ENCODE peak calls at places on chromosomes 5 and 9, in seven cellular contexts. S, J, Z, H, L, G and W are unnamed samples.

GRCh38 chr9:75170898-75171360 is 82.6 kb downstream of the OSTF1 start:
- DNase-seq in S (no peak), J (peak), Z (no peak), H (peak), L (no peak), G (no peak), W (no peak)

GRCh38 chr5:132150565-132150964 is 77.0 kb downstream of the CSF2 start:
- DNase-seq in S (no peak), J (no peak), Z (no peak), H (no peak), L (no peak), G (no peak), W (no peak)

GRCh38 chr9:3963266-3964019 is 336.4 kb downstream of the GLIS3 start:
- DNase-seq in S (no peak), J (peak), Z (no peak), H (peak), L (peak), G (no peak), W (peak)

GRCh38 chr5:137743031-137743640 is 7.2 kb upstream of the KLHL3 start:
- DNase-seq in S (peak), J (peak), Z (peak), H (peak), L (peak), G (peak), W (peak)

GRCh38 chr5:96080557-96080956 is 118.9 kb upstream of the ELL2 start:
- DNase-seq in S (no peak), J (no peak), Z (no peak), H (peak), L (no peak), G (no peak), W (peak)

GRCh38 chr5:61245486-61245885 is 83.2 kb upstream of the SMIM15 start:
- DNase-seq in S (no peak), J (no peak), Z (no peak), H (peak), L (no peak), G (no peak), W (peak)

GRCh38 chr9:111013250-111013649 is 25.0 kb downstream of the LPAR1 start:
- DNase-seq in S (no peak), J (no peak), Z (no peak), H (no peak), L (no peak), G (no peak), W (no peak)

GRCh38 chr9:133945977-133946753 is 46.0 kb downstream of the VAV2 start:
- DNase-seq in S (no peak), J (no peak), Z (no peak), H (no peak), L (no peak), G (no peak), W (no peak)

GRCh38 chr5:41610402-41610801 is 100.0 kb upstream of the PLCXD3 start:
- DNase-seq in S (no peak), J (no peak), Z (no peak), H (no peak), L (no peak), G (no peak), W (no peak)

GRCh38 chr9:72954431-72955420 is 1.9 kb upstream of the ALDH1A1 start:
- DNase-seq in S (no peak), J (no peak), Z (no peak), H (no peak), L (peak), G (no peak), W (peak)

GRCh38 chr9:20854444-20854843 is 170.4 kb downstream of the FOCAD start:
- DNase-seq in S (no peak), J (no peak), Z (no peak), H (peak), L (no peak), G (no peak), W (peak)

GRCh38 chr5:110751902-110752762 is 13.3 kb downstream of the SLC25A46 start:
- DNase-seq in S (peak), J (no peak), Z (peak), H (peak), L (no peak), G (no peak), W (no peak)

GRCh38 chr9:70746760-70747159 is 332.3 kb upstream of the KLF9 start:
- DNase-seq in S (no peak), J (no peak), Z (no peak), H (no peak), L (no peak), G (no peak), W (peak)

GRCh38 chr9:94639045-94639995 is at the start of gene FBP1:
- DNase-seq in S (peak), J (no peak), Z (peak), H (peak), L (peak), G (no peak), W (peak)

GRCh38 chr9:110601098-110601497 is 21.6 kb upstream of the SVEP1 start:
- DNase-seq in S (no peak), J (no peak), Z (no peak), H (peak), L (no peak), G (no peak), W (no peak)

GRCh38 chr5:147576646-147577535 is 67.0 kb upstream of the DPYSL3 start:
- DNase-seq in S (peak), J (peak), Z (peak), H (peak), L (peak), G (peak), W (peak)